ENCODE peak calls at places on chromosomes 1 and 21, in eight cellular contexts. M, H, A, R, C, W, X and F are unnamed samples.

GRCh38 chr21:37751268-37751975 is 164.8 kb downstream of the KCNJ6 start:
- DNase-seq in W (no peak), C (no peak), R (peak; percentile 35), H (no peak), M (no peak), X (no peak), A (no peak), F (no peak)

GRCh38 chr1:8886589-8886988 is 8.1 kb upstream of the ENO1 start:
- DNase-seq in X (no peak), W (no peak), H (no peak), R (no peak), A (no peak), C (no peak), M (no peak), F (no peak)

GRCh38 chr1:50747394-50747793 is 212.7 kb downstream of the FAF1 start:
- DNase-seq in C (no peak), X (no peak), R (no peak), M (no peak), W (no peak), H (no peak), A (no peak), F (no peak)

GRCh38 chr1:212791261-212791675 is 309 bp downstream of the NSL1 start:
- DNase-seq in W (no peak), R (peak; percentile 78), C (no peak), A (no peak), M (no peak), X (no peak), H (no peak), F (peak; percentile 29)

GRCh38 chr1:243742814-243743213 is 107.2 kb downstream of the AKT3 start:
- DNase-seq in W (no peak), R (peak; percentile 52), A (no peak), X (no peak), M (no peak), C (no peak), H (no peak), F (no peak)

GRCh38 chr1:197984273-197984672 is 67.1 kb downstream of the LHX9 start:
- DNase-seq in A (no peak), H (no peak), M (no peak), W (no peak), R (peak; percentile 15), X (no peak), C (no peak), F (no peak)

GRCh38 chr1:41751804-41752513 is 166.8 kb downstream of the HIVEP3 start:
- DNase-seq in W (no peak), C (no peak), H (no peak), R (no peak), A (no peak), M (no peak), X (no peak), F (no peak)

GRCh38 chr1:201228011-201228983 is 37.7 kb downstream of the IGFN1 start:
- DNase-seq in H (no peak), R (no peak), A (no peak), M (no peak), X (no peak), C (no peak), W (no peak), F (no peak)

GRCh38 chr1:238779676-238780075 is 606.7 kb upstream of the CHRM3 start:
- DNase-seq in C (no peak), H (no peak), M (no peak), A (no peak), R (no peak), X (no peak), W (no peak), F (no peak)

GRCh38 chr1:219548386-219548785 is 64.5 kb downstream of the ZC3H11B start:
- DNase-seq in H (no peak), X (no peak), R (no peak), M (no peak), W (no peak), C (no peak), A (no peak), F (no peak)

GRCh38 chr1:110211503-110212164 is 1.5 kb downstream of the KCNC4 start:
- DNase-seq in M (no peak), W (no peak), A (no peak), R (no peak), C (no peak), H (no peak), X (no peak), F (no peak)

GRCh38 chr1:101929343-101929742 is 67.4 kb downstream of the OLFM3 start:
- DNase-seq in X (no peak), C (no peak), H (no peak), W (no peak), A (no peak), M (no peak), R (no peak), F (no peak)

GRCh38 chr21:45972716-45973474 is 8.7 kb upstream of the COL6A1 start:
- DNase-seq in R (peak; percentile 76), H (peak; percentile 94), M (peak; percentile 91), C (no peak), A (peak; percentile 68), X (no peak), W (no peak), F (peak; percentile 88)

GRCh38 chr1:24110642-24111263 is 1.2 kb downstream of the MYOM3 start:
- DNase-seq in M (peak; percentile 84), W (no peak), X (no peak), A (no peak), C (no peak), R (no peak), H (no peak), F (no peak)

GRCh38 chr1:207981976-207982375 is 71.1 kb upstream of the CD34 start:
- DNase-seq in A (no peak), W (no peak), H (no peak), C (peak; percentile 61), X (no peak), R (no peak), M (no peak), F (no peak)

GRCh38 chr1:207032528-207033017 is at the start of gene C1orf116:
- DNase-seq in R (no peak), H (no peak), M (no peak), X (no peak), W (peak; percentile 87), A (no peak), C (peak; percentile 47), F (no peak)

GRCh38 chr1:60942291-60942690 is 140.1 kb upstream of the NFIA start:
- DNase-seq in H (no peak), R (no peak), C (no peak), M (no peak), A (no peak), W (no peak), X (no peak), F (no peak)

GRCh38 chr1:29697391-29697780 is 461.1 kb downstream of the PTPRU start:
- DNase-seq in X (no peak), M (no peak), W (no peak), R (no peak), C (no peak), H (no peak), A (no peak), F (no peak)

GRCh38 chr1:54867717-54868057 is 19.3 kb downstream of the DHCR24 start:
- DNase-seq in M (no peak), H (no peak), W (no peak), X (no peak), R (no peak), C (no peak), A (no peak), F (no peak)

GRCh38 chr21:34736116-34736870 is 67.5 kb downstream of the CLIC6 start:
- DNase-seq in M (no peak), H (no peak), A (no peak), R (peak; percentile 21), X (no peak), C (no peak), W (no peak), F (no peak)

GRCh38 chr1:154557939-154558609 is 388 bp downstream of the UBE2Q1 start:
- DNase-seq in C (no peak), R (peak; percentile 47), X (no peak), M (peak; percentile 66), W (peak; percentile 58), A (peak; percentile 43), H (peak; percentile 59), F (no peak)

GRCh38 chr1:117240547-117240946 is 29.8 kb upstream of the VTCN1 start:
- DNase-seq in A (no peak), R (no peak), M (no peak), H (no peak), X (no peak), C (no peak), W (no peak), F (no peak)

GRCh38 chr1:42777860-42778259 is 6.9 kb upstream of the TMEM269 start:
- DNase-seq in A (no peak), C (peak; percentile 56), M (no peak), R (peak; percentile 75), X (no peak), H (no peak), W (no peak), F (peak; percentile 24)